ENCODE peak calls at places on chromosomes 11 and 22, in ten cellular contexts. V, N, M, Y, E, R, I, F, U and X are unnamed samples.

GRCh38 chr22:29251265-29251664 is 16.5 kb downstream of the RHBDD3 start:
- DNase-seq in V (no peak), Y (no peak), N (no peak), R (no peak), I (no peak), U (no peak), F (no peak), M (no peak), E (no peak), X (no peak)

GRCh38 chr22:50057868-50058311 is at the start of gene TTLL8:
- DNase-seq in E (no peak), N (no peak), V (no peak), F (no peak), U (no peak), R (no peak), I (no peak), Y (no peak), M (no peak), X (no peak)

GRCh38 chr11:22690891-22691290 is 24.5 kb downstream of the GAS2 start:
- DNase-seq in E (peak), Y (no peak), V (peak), F (no peak), N (no peak), M (no peak), U (no peak), I (no peak), R (no peak), X (no peak)

GRCh38 chr11:76266701-76267100 is 60.4 kb upstream of the WNT11 start:
- DNase-seq in E (no peak), F (no peak), M (no peak), U (no peak), V (no peak), R (no peak), Y (no peak), N (no peak), I (no peak), X (no peak)

GRCh38 chr11:26649884-26650283 is 72.0 kb downstream of the SLC5A12 start:
- DNase-seq in F (peak), N (peak), R (peak), M (peak), E (peak), U (peak), V (no peak), I (peak), Y (peak), X (peak)

GRCh38 chr11:116115801-116116200 is 611.6 kb upstream of the CADM1 start:
- DNase-seq in F (no peak), Y (no peak), N (no peak), U (no peak), R (no peak), I (no peak), M (no peak), E (no peak), V (no peak), X (no peak)

GRCh38 chr11:112213753-112214152 is 12.5 kb upstream of the PTS start:
- DNase-seq in N (no peak), V (no peak), F (no peak), I (no peak), M (no peak), E (no peak), R (no peak), Y (no peak), U (no peak), X (peak)

GRCh38 chr11:18495268-18495667 is 31.5 kb downstream of the TSG101 start:
- DNase-seq in U (no peak), N (no peak), M (no peak), V (no peak), R (no peak), F (no peak), Y (no peak), E (no peak), I (peak), X (no peak)

GRCh38 chr11:70537576-70538571 is 139.5 kb downstream of the CTTN start:
- DNase-seq in R (no peak), F (no peak), E (no peak), U (no peak), I (no peak), N (no peak), V (no peak), Y (no peak), M (no peak), X (no peak)

GRCh38 chr11:117070016-117070415 is 28.2 kb downstream of the SIK3 start:
- DNase-seq in Y (no peak), I (no peak), E (no peak), N (no peak), U (no peak), F (no peak), R (no peak), V (no peak), M (no peak), X (no peak)

GRCh38 chr22:37163618-37164534 is 14.2 kb upstream of the IL2RB start:
- DNase-seq in M (no peak), I (no peak), R (no peak), F (no peak), N (no peak), V (no peak), E (no peak), U (no peak), Y (no peak), X (no peak)

GRCh38 chr11:76603202-76603601 is 67.3 kb downstream of the LRRC32 start:
- DNase-seq in E (no peak), N (no peak), M (no peak), V (no peak), U (no peak), I (no peak), F (no peak), R (no peak), Y (no peak), X (no peak)

GRCh38 chr11:38835986-38836385 is 2237.9 kb upstream of the RAG2 start:
- DNase-seq in R (no peak), I (no peak), E (no peak), Y (no peak), N (no peak), F (no peak), M (no peak), V (no peak), U (no peak), X (no peak)

GRCh38 chr11:64531906-64532312 is 59.1 kb upstream of the SLC22A12 start:
- DNase-seq in N (no peak), U (no peak), M (no peak), R (no peak), V (no peak), E (no peak), Y (no peak), F (no peak), I (peak), X (no peak)

GRCh38 chr11:84358034-84358433 is 1071.9 kb upstream of the CCDC90B start:
- DNase-seq in Y (no peak), I (no peak), N (no peak), V (no peak), M (no peak), U (no peak), F (no peak), E (no peak), R (no peak), X (no peak)

GRCh38 chr11:13128381-13128780 is 119.3 kb downstream of the RASSF10 start:
- DNase-seq in V (no peak), Y (no peak), F (no peak), I (no peak), M (no peak), N (no peak), E (no peak), U (no peak), R (no peak), X (no peak)

GRCh38 chr11:122724520-122724919 is 69.0 kb downstream of the UBASH3B start:
- DNase-seq in F (no peak), I (no peak), M (no peak), U (no peak), R (no peak), N (peak), V (no peak), E (no peak), Y (no peak), X (peak)

GRCh38 chr11:66743271-66743968 is 14.4 kb upstream of the SPTBN2 start:
- DNase-seq in N (no peak), F (no peak), U (no peak), V (no peak), R (no peak), I (no peak), M (no peak), E (no peak), Y (peak), X (no peak)

GRCh38 chr22:41904450-41905410 is 10.1 kb downstream of the SHISA8 start:
- DNase-seq in E (no peak), R (no peak), N (no peak), I (no peak), M (no peak), V (no peak), Y (no peak), U (no peak), F (no peak), X (no peak)

GRCh38 chr11:236774-237767 is at the start of gene PSMD13:
- DNase-seq in M (peak), V (peak), F (peak), I (peak), E (peak), N (peak), Y (peak), R (peak), U (peak), X (peak)

GRCh38 chr22:31090217-31091085 is 9.3 kb downstream of the SMTN start:
- DNase-seq in F (peak), I (no peak), U (no peak), Y (no peak), E (no peak), R (no peak), M (no peak), V (no peak), N (no peak), X (no peak)

GRCh38 chr11:102763440-102763839 is 17.0 kb downstream of the MMP10 start:
- DNase-seq in I (no peak), E (no peak), M (no peak), U (no peak), Y (no peak), F (no peak), V (no peak), N (no peak), R (no peak), X (peak)

GRCh38 chr11:76626921-76627391 is 43.6 kb downstream of the LRRC32 start:
- DNase-seq in U (peak), Y (no peak), N (peak), F (no peak), V (no peak), M (peak), R (no peak), I (peak), E (peak), X (no peak)

GRCh38 chr11:110776091-110776490 is 63.9 kb upstream of the ARHGAP20 start:
- DNase-seq in Y (no peak), U (no peak), F (no peak), R (no peak), N (no peak), E (no peak), I (peak), M (no peak), V (no peak), X (no peak)